ENCODE peak calls at places on chromosomes 11 and 22, in eight cellular contexts. V is right lobe of liver, Y is mammary epithelial cell, Z is body of pancreas, U is HL-60, E is HFFc6, Q is AG04450, P is GM10248. X is an unnamed sample.

GRCh38 chr11:123020968-123021367 is 39.3 kb upstream of the BSX start:
- DNase-seq in Y (peak; percentile 20), U (peak; percentile 65), E (peak; percentile 49), V (no peak), P (peak; percentile 77), Z (no peak), Q (peak; percentile 29), X (no peak)

GRCh38 chr22:42283288-42284229 is 13.1 kb upstream of the TCF20 start:
- DNase-seq in E (no peak), U (no peak), Y (no peak), P (no peak), Q (no peak), V (no peak), Z (no peak), X (no peak)

GRCh38 chr22:49404020-49404419 is 423.7 kb downstream of the BRD1 start:
- DNase-seq in E (no peak), U (no peak), P (no peak), Y (no peak), Q (no peak), V (no peak), Z (no peak), X (no peak)

GRCh38 chr11:19281041-19281440 is 40.3 kb upstream of the E2F8 start:
- DNase-seq in V (no peak), Y (no peak), E (no peak), Z (no peak), U (no peak), P (no peak), Q (no peak), X (no peak)

GRCh38 chr11:788009-788640 is 1.8 kb downstream of the CEND1 start:
- DNase-seq in V (no peak), U (no peak), E (no peak), Z (no peak), Y (no peak), Q (no peak), P (no peak), X (no peak)

GRCh38 chr22:49713003-49713402 is 114.7 kb downstream of the BRD1 start:
- DNase-seq in U (no peak), V (no peak), E (no peak), Q (no peak), P (no peak), Z (no peak), Y (no peak), X (no peak)

GRCh38 chr22:19819209-19819910 is 35.3 kb downstream of the GNB1L start:
- DNase-seq in P (no peak), U (no peak), E (no peak), Y (no peak), Q (no peak), V (no peak), Z (no peak), X (no peak)

GRCh38 chr11:32987851-32988250 is 27.8 kb upstream of the DEPDC7 start:
- DNase-seq in P (no peak), Z (no peak), V (no peak), E (no peak), Q (no peak), Y (no peak), U (no peak), X (no peak)

GRCh38 chr11:69385466-69385820 is 91.5 kb downstream of the MYEOV start:
- DNase-seq in Y (no peak), V (no peak), P (no peak), E (no peak), Q (no peak), Z (no peak), U (no peak), X (no peak)

GRCh38 chr11:126385991-126386728 is 30.7 kb downstream of the ST3GAL4 start:
- DNase-seq in P (no peak), Z (no peak), Y (no peak), E (no peak), Q (no peak), V (no peak), U (peak; percentile 16), X (no peak)

GRCh38 chr22:27194096-27194748 is 536.8 kb downstream of the MIAT start:
- DNase-seq in V (no peak), Z (no peak), Y (no peak), E (no peak), U (no peak), Q (no peak), P (no peak), X (no peak)

GRCh38 chr11:132423266-132423665 is 1052.9 kb downstream of the NTM start:
- DNase-seq in Y (peak; percentile 10), U (no peak), Q (no peak), P (no peak), Z (no peak), V (no peak), E (no peak), X (no peak)

GRCh38 chr11:32829680-32830412 is at the start of gene PRRG4:
- DNase-seq in Q (no peak), Z (peak; percentile 75), U (peak; percentile 80), P (peak; percentile 80), E (no peak), Y (peak; percentile 90), V (peak; percentile 89), X (no peak)

GRCh38 chr22:25702571-25703167 is 39.3 kb upstream of the MYO18B start:
- DNase-seq in Q (no peak), Z (no peak), Y (peak; percentile 75), U (no peak), P (peak; percentile 39), E (no peak), V (no peak), X (no peak)

GRCh38 chr11:83157755-83158473 is 983 bp downstream of the PCF11 start:
- DNase-seq in V (peak; percentile 68), Z (peak; percentile 59), Q (no peak), Y (peak; percentile 51), U (peak; percentile 82), P (peak; percentile 26), E (peak; percentile 25), X (no peak)

GRCh38 chr11:36057372-36058045 is 113.6 kb downstream of the LDLRAD3 start:
- DNase-seq in Q (no peak), U (no peak), V (no peak), P (no peak), Y (no peak), Z (peak; percentile 23), E (no peak), X (no peak)

GRCh38 chr22:31488988-31489617 is 539 bp downstream of the EIF4ENIF1 start:
- DNase-seq in Z (peak; percentile 38), U (peak; percentile 21), P (peak; percentile 44), Q (no peak), V (peak; percentile 63), E (no peak), Y (peak; percentile 20), X (no peak)

GRCh38 chr22:47781427-47782111 is 1019.1 kb downstream of the TBC1D22A start:
- DNase-seq in Y (no peak), E (no peak), V (no peak), P (no peak), Z (no peak), U (no peak), Q (no peak), X (no peak)

GRCh38 chr11:77776455-77776854 is 44.1 kb downstream of the RSF1 start:
- DNase-seq in E (peak; percentile 9), Y (no peak), V (no peak), P (no peak), Z (no peak), Q (no peak), U (no peak), X (no peak)
- TF ChIP-seq CTCF in E (peak; percentile 74), Y (peak; percentile 44), V (peak; percentile 38), P (no peak), Z (peak; percentile 32), Q (peak; percentile 46), U (no peak), X (peak; percentile 13)

DNA sequence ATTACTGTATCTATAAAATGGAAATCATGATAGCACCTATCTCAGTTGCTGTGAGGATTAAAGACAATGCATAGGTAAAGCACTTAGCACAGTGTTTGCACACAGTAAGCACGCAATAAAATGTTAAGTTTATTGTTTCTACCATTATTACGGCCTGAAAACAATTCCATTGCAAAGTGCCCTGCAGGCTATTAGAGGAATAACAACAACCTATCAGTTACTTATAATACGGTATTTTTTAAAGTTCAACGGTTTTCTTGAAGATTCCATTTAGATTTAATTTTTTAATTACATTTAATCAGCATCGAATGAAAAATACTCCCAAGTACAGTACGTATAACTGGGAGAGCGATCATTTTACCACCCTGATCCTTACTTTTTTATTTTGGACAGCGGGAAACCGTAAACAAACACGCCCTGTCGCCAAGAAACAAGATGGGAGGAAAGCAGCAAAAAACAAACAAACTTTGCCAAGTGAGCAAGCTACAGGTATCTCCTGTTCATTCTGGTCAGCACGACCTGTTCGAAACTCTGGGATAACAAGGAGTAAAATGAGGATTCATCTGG is 892 bp downstream of the SLC36A4 start:
- DNase-seq in V (no peak), Q (no peak), E (no peak), U (no peak), Y (no peak), P (peak; percentile 18), Z (no peak), X (no peak)
- TF ChIP-seq CTCF in V (peak; percentile 31), Q (peak; percentile 58), E (peak; percentile 78), U (no peak), Y (peak; percentile 35), P (no peak), Z (no peak), X (peak; percentile 47)

DNA sequence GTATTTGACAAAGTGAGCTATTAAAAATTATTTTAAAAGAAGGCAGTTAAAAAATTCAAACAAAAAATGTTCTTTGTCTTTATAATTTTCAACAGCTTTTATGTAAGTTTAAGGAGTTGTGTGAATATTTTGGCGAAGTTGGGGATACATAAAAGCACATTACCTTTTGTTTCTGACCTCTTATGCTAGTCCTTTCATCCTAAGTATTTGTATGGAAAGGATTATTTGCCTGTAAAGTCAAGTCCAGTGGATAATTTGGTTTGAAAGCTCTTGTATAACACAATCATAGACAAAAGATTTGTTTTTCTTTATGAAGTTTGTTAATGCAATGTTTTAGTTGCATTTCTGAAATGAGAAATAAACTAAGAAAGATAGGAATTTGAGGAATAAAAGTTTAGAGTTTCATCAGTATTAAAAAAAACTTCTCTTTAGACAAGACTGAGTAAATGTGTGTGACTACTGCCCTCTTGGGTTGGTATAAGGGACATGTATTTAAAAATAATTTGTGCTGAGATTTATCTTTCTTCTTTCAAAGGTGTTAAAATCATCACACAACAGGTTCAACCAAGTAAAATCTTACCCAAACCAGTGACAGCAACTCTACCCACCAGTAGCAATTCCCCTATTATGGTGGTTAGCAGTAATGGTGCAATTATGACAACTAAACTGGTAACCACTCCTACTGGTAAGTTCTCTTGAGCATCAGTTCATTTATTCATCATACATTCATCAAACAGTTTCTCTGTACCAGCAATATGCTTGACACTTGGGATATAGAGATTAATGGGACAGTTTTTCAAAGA is 68.2 kb downstream of the EMSY start:
- DNase-seq in P (no peak), Y (peak; percentile 3), Q (peak; percentile 18), E (peak; percentile 15), V (no peak), U (no peak), Z (no peak), X (no peak)
- TF ChIP-seq CTCF in P (peak; percentile 16), Y (peak; percentile 44), Q (peak; percentile 52), E (peak; percentile 72), V (peak; percentile 37), U (no peak), Z (peak; percentile 54), X (peak; percentile 43)

DNA sequence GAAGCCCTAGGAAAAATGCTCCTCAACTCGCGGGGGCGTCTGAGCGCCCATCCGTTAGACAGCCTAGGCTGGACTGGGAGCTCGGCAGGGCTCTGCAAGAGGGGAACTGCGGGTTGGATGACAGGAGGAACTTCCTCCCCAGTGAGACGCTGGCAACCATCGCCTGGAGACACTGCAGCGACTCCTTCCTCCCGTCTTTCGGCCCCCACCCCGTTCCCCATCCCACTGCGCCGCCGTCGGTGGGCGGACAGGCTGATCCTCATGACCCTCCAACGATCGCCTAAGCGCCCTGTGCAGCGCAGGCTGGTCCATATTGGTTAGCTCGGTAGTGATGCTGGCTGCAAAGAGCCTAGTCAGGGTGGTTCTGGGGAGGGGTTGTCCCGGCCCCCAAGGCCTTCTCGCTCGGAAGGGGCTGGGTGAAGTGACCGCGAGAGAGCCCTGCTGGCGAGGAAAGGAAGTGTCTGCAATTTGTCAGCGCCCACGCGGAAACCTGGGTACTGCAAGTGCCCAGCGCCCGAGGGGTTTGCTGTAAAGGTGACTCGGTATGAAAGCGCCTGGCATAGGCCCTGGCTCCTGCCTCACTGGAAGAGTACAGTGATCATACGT is 638 bp downstream of the NRGN start:
- DNase-seq in P (peak; percentile 65), Z (peak; percentile 22), Y (peak; percentile 23), V (peak; percentile 70), E (no peak), Q (no peak), U (peak; percentile 56), X (no peak)
- TF ChIP-seq CTCF in P (peak; percentile 43), Z (peak; percentile 26), Y (peak; percentile 44), V (peak; percentile 17), E (peak; percentile 69), Q (peak; percentile 55), U (peak; percentile 43), X (peak; percentile 62)

X was measured in BJ.